ENCODE peak calls at places on chromosome 16, in four cellular contexts. U is neural crest cell, G is brain pericyte, D is skeletal muscle cell. X is an unnamed sample.

GRCh38 chr16:63578791-63579190 is 1542.6 kb upstream of the CDH8 start:
- DNase-seq in U (no peak), G (no peak), D (no peak), X (no peak)

GRCh38 chr16:10180771-10181163 is 1.5 kb downstream of the GRIN2A start:
- DNase-seq in U (peak), D (no peak), G (no peak), X (no peak)

GRCh38 chr16:57709663-57710062 is 15.1 kb downstream of the DRC7 start:
- DNase-seq in D (no peak), G (no peak), U (no peak), X (no peak)

GRCh38 chr16:4280625-4281024 is 7.8 kb upstream of the TFAP4 start:
- DNase-seq in U (no peak), D (no peak), G (no peak), X (no peak)

GRCh38 chr16:80027007-80027965 is 426.7 kb upstream of the MAF start:
- DNase-seq in U (peak), D (peak), G (peak), X (peak)

GRCh38 chr16:50306287-50306686 is 39.9 kb downstream of the ADCY7 start:
- DNase-seq in G (no peak), U (no peak), D (no peak), X (no peak)

GRCh38 chr16:17724242-17724898 is 253.6 kb upstream of the XYLT1 start:
- DNase-seq in U (no peak), G (peak), D (peak), X (no peak)

GRCh38 chr16:27199235-27199586 is 4.1 kb upstream of the KDM8 start:
- DNase-seq in G (no peak), D (no peak), U (no peak), X (no peak)

GRCh38 chr16:4813251-4814003 is 11.0 kb upstream of the ROGDI start:
- DNase-seq in U (no peak), G (no peak), D (no peak), X (no peak)

GRCh38 chr16:11836653-11837244 is 14.6 kb downstream of the RSL1D1 start:
- DNase-seq in G (peak), D (peak), U (no peak), X (no peak)